ENCODE peak calls at places on chromosomes 16 and 17, in six cellular contexts. One of them, this sample, is unnamed.

GRCh38 chr17:47009759-47010594 is 30.9 kb upstream of the RPRML start:
- DNase-seq in ovary: no peak
- DNase-seq in sigmoid colon: no peak
- DNase-seq in NB4: no peak
- DNase-seq in tibial nerve: no peak
- DNase-seq in GM12891: no peak
- DNase-seq in this sample: no peak

GRCh38 chr17:55056530-55056929 is 88.0 kb downstream of the STXBP4 start:
- DNase-seq in ovary: no peak
- DNase-seq in sigmoid colon: no peak
- DNase-seq in NB4: no peak
- DNase-seq in tibial nerve: no peak
- DNase-seq in GM12891: no peak
- DNase-seq in this sample: no peak

GRCh38 chr16:8572919-8573724 is 17.2 kb downstream of the TMEM114 start:
- DNase-seq in ovary: no peak
- DNase-seq in sigmoid colon: no peak
- DNase-seq in NB4: peak
- DNase-seq in tibial nerve: peak
- DNase-seq in GM12891: no peak
- DNase-seq in this sample: peak

GRCh38 chr17:12316021-12316420 is 295.3 kb downstream of the MAP2K4 start:
- DNase-seq in ovary: no peak
- DNase-seq in sigmoid colon: no peak
- DNase-seq in NB4: no peak
- DNase-seq in tibial nerve: no peak
- DNase-seq in GM12891: no peak
- DNase-seq in this sample: no peak

GRCh38 chr17:32490101-32490482 is 3.3 kb downstream of the CDK5R1 start:
- DNase-seq in ovary: no peak
- DNase-seq in sigmoid colon: no peak
- DNase-seq in NB4: no peak
- DNase-seq in tibial nerve: no peak
- DNase-seq in GM12891: no peak
- DNase-seq in this sample: no peak

GRCh38 chr16:69830534-69831211 is 68.5 kb downstream of the WWP2 start:
- DNase-seq in ovary: no peak
- DNase-seq in sigmoid colon: no peak
- DNase-seq in NB4: no peak
- DNase-seq in tibial nerve: no peak
- DNase-seq in GM12891: no peak
- DNase-seq in this sample: no peak

GRCh38 chr17:77281024-77281903 is 140.5 kb downstream of the SEC14L1 start:
- DNase-seq in ovary: peak
- DNase-seq in sigmoid colon: peak
- DNase-seq in NB4: no peak
- DNase-seq in tibial nerve: no peak
- DNase-seq in GM12891: peak
- DNase-seq in this sample: peak

GRCh38 chr16:7449306-7449705 is 116.7 kb downstream of the RBFOX1 start:
- DNase-seq in ovary: no peak
- DNase-seq in sigmoid colon: no peak
- DNase-seq in NB4: no peak
- DNase-seq in tibial nerve: no peak
- DNase-seq in GM12891: no peak
- DNase-seq in this sample: no peak

DNA sequence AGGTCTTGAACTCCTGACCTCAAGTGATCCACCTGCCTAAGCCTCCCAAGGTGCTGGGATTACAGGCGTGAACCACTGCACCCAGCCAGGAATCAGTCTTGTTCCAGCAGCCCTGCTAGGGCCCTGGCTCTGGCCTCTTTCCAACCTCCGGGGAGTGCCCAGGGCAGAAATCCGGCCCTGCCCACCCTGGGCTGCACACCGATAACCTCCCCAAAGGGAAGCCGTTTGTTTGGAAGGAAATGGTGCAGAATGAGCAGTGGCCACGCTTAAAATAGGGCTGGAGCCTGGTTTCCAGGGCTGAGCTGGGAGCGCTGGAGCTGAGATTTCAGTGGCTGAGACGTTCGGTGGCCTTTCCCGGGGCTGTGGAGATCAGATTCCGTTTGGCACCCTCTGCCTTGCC is 17.8 kb upstream of the EMP2 start:
- DNase-seq in ovary: no peak
- DNase-seq in sigmoid colon: no peak
- DNase-seq in NB4: no peak
- DNase-seq in tibial nerve: no peak
- DNase-seq in GM12891: no peak
- DNase-seq in this sample: no peak
- TF ChIP-seq POLR2A in ovary: no peak
- TF ChIP-seq POLR2A in sigmoid colon: no peak
- TF ChIP-seq POLR2A in NB4: no peak
- TF ChIP-seq POLR2A in tibial nerve: no peak
- TF ChIP-seq POLR2A in GM12891: no peak
- TF ChIP-seq POLR2A in this sample: no peak

GRCh38 chr17:39227364-39227919 is 1.7 kb upstream of the STAC2 start:
- DNase-seq in ovary: no peak
- DNase-seq in sigmoid colon: no peak
- DNase-seq in NB4: no peak
- DNase-seq in tibial nerve: no peak
- DNase-seq in GM12891: no peak
- DNase-seq in this sample: no peak

GRCh38 chr17:39229274-39229913 is 3.6 kb upstream of the STAC2 start:
- DNase-seq in ovary: no peak
- DNase-seq in sigmoid colon: no peak
- DNase-seq in NB4: peak
- DNase-seq in tibial nerve: no peak
- DNase-seq in GM12891: no peak
- DNase-seq in this sample: peak

GRCh38 chr17:39230361-39230760 is 4.6 kb upstream of the STAC2 start:
- DNase-seq in ovary: no peak
- DNase-seq in sigmoid colon: no peak
- DNase-seq in NB4: no peak
- DNase-seq in tibial nerve: no peak
- DNase-seq in GM12891: no peak
- DNase-seq in this sample: no peak

GRCh38 chr17:39231587-39232551 is 6.1 kb upstream of the STAC2 start:
- DNase-seq in ovary: no peak
- DNase-seq in sigmoid colon: peak
- DNase-seq in NB4: peak
- DNase-seq in tibial nerve: no peak
- DNase-seq in GM12891: peak
- DNase-seq in this sample: no peak

GRCh38 chr17:39231091-39231561 is 5.4 kb upstream of the STAC2 start:
- DNase-seq in ovary: no peak
- DNase-seq in sigmoid colon: no peak
- DNase-seq in NB4: peak
- DNase-seq in tibial nerve: no peak
- DNase-seq in GM12891: no peak
- DNase-seq in this sample: no peak
- TF ChIP-seq POLR2A in ovary: no peak
- TF ChIP-seq POLR2A in sigmoid colon: no peak
- TF ChIP-seq POLR2A in NB4: no peak
- TF ChIP-seq POLR2A in tibial nerve: no peak
- TF ChIP-seq POLR2A in GM12891: no peak
- TF ChIP-seq POLR2A in this sample: no peak

DNA sequence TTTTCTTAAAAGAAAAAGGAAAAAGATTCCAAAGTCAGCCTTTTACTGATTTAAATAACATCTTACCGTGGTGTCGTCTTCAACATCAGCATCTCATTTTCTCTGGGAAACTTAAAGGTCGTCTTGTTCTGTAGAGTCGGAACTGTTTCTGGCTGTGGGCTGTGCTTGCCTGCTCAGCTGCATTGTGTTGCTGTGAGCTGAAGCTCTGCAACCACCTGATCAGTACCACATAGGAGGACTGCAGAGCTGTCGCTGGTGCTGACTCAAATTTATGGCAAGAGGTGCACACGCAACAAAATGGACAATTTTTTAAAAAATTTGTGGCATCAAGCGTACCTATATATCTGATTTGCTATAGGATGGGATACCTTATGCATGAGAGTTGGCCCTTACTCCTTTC is at the start of gene OMG:
- DNase-seq in ovary: no peak
- DNase-seq in sigmoid colon: no peak
- DNase-seq in NB4: no peak
- DNase-seq in tibial nerve: no peak
- DNase-seq in GM12891: no peak
- DNase-seq in this sample: no peak
- TF ChIP-seq POLR2A in ovary: no peak
- TF ChIP-seq POLR2A in sigmoid colon: no peak
- TF ChIP-seq POLR2A in NB4: no peak
- TF ChIP-seq POLR2A in tibial nerve: no peak
- TF ChIP-seq POLR2A in GM12891: no peak
- TF ChIP-seq POLR2A in this sample: no peak

GRCh38 chr17:27888072-27888471 is 5.1 kb downstream of the LYRM9 start:
- DNase-seq in ovary: no peak
- DNase-seq in sigmoid colon: no peak
- DNase-seq in NB4: peak
- DNase-seq in tibial nerve: no peak
- DNase-seq in GM12891: no peak
- DNase-seq in this sample: no peak

GRCh38 chr17:27892542-27892865 is 661 bp downstream of the LYRM9 start:
- DNase-seq in ovary: no peak
- DNase-seq in sigmoid colon: no peak
- DNase-seq in NB4: no peak
- DNase-seq in tibial nerve: no peak
- DNase-seq in GM12891: no peak
- DNase-seq in this sample: no peak

GRCh38 chr17:27891841-27892240 is 1.3 kb downstream of the LYRM9 start:
- DNase-seq in ovary: no peak
- DNase-seq in sigmoid colon: no peak
- DNase-seq in NB4: no peak
- DNase-seq in tibial nerve: no peak
- DNase-seq in GM12891: no peak
- DNase-seq in this sample: no peak

GRCh38 chr17:27889711-27890251 is 3.4 kb downstream of the LYRM9 start:
- DNase-seq in ovary: no peak
- DNase-seq in sigmoid colon: no peak
- DNase-seq in NB4: no peak
- DNase-seq in tibial nerve: no peak
- DNase-seq in GM12891: no peak
- DNase-seq in this sample: no peak

DNA sequence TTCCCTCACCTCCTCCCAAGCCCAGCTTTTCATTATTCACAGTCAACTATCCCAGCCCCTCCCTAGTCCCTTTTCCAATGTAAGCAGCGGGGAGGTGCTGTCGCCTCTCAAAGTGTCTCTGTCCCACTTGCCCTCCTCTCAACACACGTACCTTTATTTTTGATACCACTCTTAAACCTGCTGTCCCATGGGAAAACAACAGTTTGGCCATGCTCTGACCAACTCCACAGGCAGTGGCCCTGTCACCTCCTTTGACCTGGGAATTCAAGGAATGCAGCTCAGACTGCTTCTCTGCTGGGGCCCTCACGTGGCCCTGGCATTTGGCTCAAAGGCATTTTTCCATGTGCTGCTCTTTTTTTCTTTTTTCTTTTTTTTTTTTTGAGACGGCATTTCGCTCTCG is 4.2 kb downstream of the LYRM9 start:
- DNase-seq in ovary: no peak
- DNase-seq in sigmoid colon: no peak
- DNase-seq in NB4: no peak
- DNase-seq in tibial nerve: no peak
- DNase-seq in GM12891: no peak
- DNase-seq in this sample: peak
- TF ChIP-seq POLR2A in ovary: no peak
- TF ChIP-seq POLR2A in sigmoid colon: no peak
- TF ChIP-seq POLR2A in NB4: no peak
- TF ChIP-seq POLR2A in tibial nerve: no peak
- TF ChIP-seq POLR2A in GM12891: no peak
- TF ChIP-seq POLR2A in this sample: no peak

DNA sequence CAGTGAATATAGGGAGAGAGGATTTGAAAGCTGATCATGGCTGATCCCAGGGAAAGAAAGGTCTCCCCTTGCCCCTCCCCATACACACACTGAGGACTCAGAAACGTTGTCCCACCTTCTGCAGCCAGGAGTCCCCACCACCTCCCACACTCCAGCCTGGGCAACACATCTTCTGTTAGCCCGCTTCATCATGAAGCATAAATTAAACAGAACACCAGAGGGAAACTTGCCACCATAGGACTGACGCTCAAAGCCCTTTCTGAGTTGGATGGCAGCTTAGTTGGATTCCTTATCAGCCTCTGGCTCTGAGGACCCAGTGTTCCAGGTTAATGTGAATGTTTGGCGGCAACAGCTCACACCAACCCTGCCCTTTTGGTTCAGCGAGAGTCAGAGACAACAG is 33.9 kb downstream of the ARHGAP27 start:
- DNase-seq in ovary: no peak
- DNase-seq in sigmoid colon: no peak
- DNase-seq in NB4: no peak
- DNase-seq in tibial nerve: no peak
- DNase-seq in GM12891: no peak
- DNase-seq in this sample: no peak
- TF ChIP-seq POLR2A in ovary: no peak
- TF ChIP-seq POLR2A in sigmoid colon: no peak
- TF ChIP-seq POLR2A in NB4: no peak
- TF ChIP-seq POLR2A in tibial nerve: no peak
- TF ChIP-seq POLR2A in GM12891: no peak
- TF ChIP-seq POLR2A in this sample: no peak

GRCh38 chr17:81514735-81515529 is 2.3 kb upstream of the ACTG1 start:
- DNase-seq in ovary: peak
- DNase-seq in sigmoid colon: peak
- DNase-seq in NB4: peak
- DNase-seq in tibial nerve: peak
- DNase-seq in GM12891: no peak
- DNase-seq in this sample: peak
- TF ChIP-seq POLR2A in ovary: peak
- TF ChIP-seq POLR2A in sigmoid colon: no peak
- TF ChIP-seq POLR2A in NB4: peak
- TF ChIP-seq POLR2A in tibial nerve: peak
- TF ChIP-seq POLR2A in GM12891: peak
- TF ChIP-seq POLR2A in this sample: peak

GRCh38 chr16:88649924-88650748 is 717 bp downstream of the CYBA start:
- DNase-seq in ovary: no peak
- DNase-seq in sigmoid colon: no peak
- DNase-seq in NB4: peak
- DNase-seq in tibial nerve: no peak
- DNase-seq in GM12891: peak
- DNase-seq in this sample: no peak
- TF ChIP-seq POLR2A in ovary: no peak
- TF ChIP-seq POLR2A in sigmoid colon: no peak
- TF ChIP-seq POLR2A in NB4: no peak
- TF ChIP-seq POLR2A in tibial nerve: no peak
- TF ChIP-seq POLR2A in GM12891: no peak
- TF ChIP-seq POLR2A in this sample: no peak

DNA sequence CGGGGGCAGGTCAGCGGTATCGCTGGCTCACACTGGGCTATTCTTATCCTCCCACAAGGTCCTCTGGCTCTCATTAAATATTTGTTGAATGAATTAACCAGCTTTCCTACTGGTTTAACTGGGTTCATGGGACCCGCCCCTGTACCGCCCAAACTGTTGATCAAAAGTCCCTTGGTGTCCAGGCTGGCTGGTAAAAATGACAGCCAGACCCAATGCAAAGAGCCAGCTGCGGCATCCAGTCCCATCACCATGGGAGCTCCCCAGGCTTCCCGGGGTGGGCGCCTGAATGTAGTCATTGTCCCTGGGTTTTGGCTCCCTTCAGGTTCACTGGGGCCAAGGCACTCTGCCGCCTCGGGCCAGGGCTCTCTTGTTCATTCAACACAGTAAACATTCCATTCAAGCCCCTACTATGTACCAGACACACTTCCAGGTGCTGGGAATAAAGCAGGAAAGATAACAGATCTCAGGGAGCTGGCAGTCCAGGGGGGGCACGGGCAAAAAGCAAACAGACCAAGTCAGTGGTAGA is 11.7 kb upstream of the ATP2C2 start:
- DNase-seq in ovary: no peak
- DNase-seq in sigmoid colon: no peak
- DNase-seq in NB4: no peak
- DNase-seq in tibial nerve: no peak
- DNase-seq in GM12891: no peak
- DNase-seq in this sample: no peak
- TF ChIP-seq POLR2A in ovary: no peak
- TF ChIP-seq POLR2A in sigmoid colon: no peak
- TF ChIP-seq POLR2A in NB4: no peak
- TF ChIP-seq POLR2A in tibial nerve: no peak
- TF ChIP-seq POLR2A in GM12891: no peak
- TF ChIP-seq POLR2A in this sample: no peak

This sample was measured in H54.